ENCODE peak calls at places on chromosomes 4 and X, in five cellular contexts. One of them, this sample, is unnamed.
A peak's percentile ranks its signal among the peaks of the same experiment; 100 is the strongest.

GRCh38 chr4:187464561-187464960 is 531.0 kb upstream of the ZFP42 start:
- DNase-seq in H1: no peak
- DNase-seq in HepG2: no peak
- DNase-seq in GM12878: no peak
- DNase-seq in K562: no peak
- DNase-seq in this sample: no peak

GRCh38 chrX:82230013-82230412 is 1028.1 kb downstream of the SH3BGRL start:
- DNase-seq in HepG2: no peak
- DNase-seq in K562: no peak
- DNase-seq in GM12878: no peak
- DNase-seq in H1: no peak
- DNase-seq in this sample: no peak

GRCh38 chrX:108123591-108124366 is 32.2 kb downstream of the ATG4A start:
- DNase-seq in GM12878: no peak
- DNase-seq in HepG2: no peak
- DNase-seq in H1: no peak
- DNase-seq in K562: no peak
- DNase-seq in this sample: no peak

GRCh38 chrX:24266996-24267395 is 46.9 kb downstream of the SUPT20HL2 start:
- DNase-seq in K562: no peak
- DNase-seq in HepG2: no peak
- DNase-seq in GM12878: no peak
- DNase-seq in H1: no peak
- DNase-seq in this sample: peak; percentile 59

GRCh38 chr4:112492321-112492720 is 23.7 kb downstream of the NEUROG2 start:
- DNase-seq in GM12878: no peak
- DNase-seq in HepG2: no peak
- DNase-seq in K562: no peak
- DNase-seq in H1: no peak
- DNase-seq in this sample: no peak

GRCh38 chr4:97073194-97073593 is 1070.1 kb downstream of the STPG2 start:
- DNase-seq in GM12878: no peak
- DNase-seq in H1: no peak
- DNase-seq in HepG2: no peak
- DNase-seq in K562: no peak
- DNase-seq in this sample: no peak

GRCh38 chrX:131741103-131741581 is 197.3 kb downstream of the OR13H1 start:
- DNase-seq in GM12878: peak; percentile 87
- DNase-seq in H1: no peak
- DNase-seq in K562: no peak
- DNase-seq in HepG2: no peak
- DNase-seq in this sample: no peak

GRCh38 chr4:38322709-38323108 is 341.3 kb upstream of the KLF3 start:
- DNase-seq in H1: no peak
- DNase-seq in HepG2: no peak
- DNase-seq in K562: peak; percentile 32
- DNase-seq in GM12878: no peak
- DNase-seq in this sample: no peak

GRCh38 chr4:187576751-187577150 is 418.8 kb upstream of the ZFP42 start:
- DNase-seq in K562: no peak
- DNase-seq in GM12878: no peak
- DNase-seq in HepG2: no peak
- DNase-seq in H1: no peak
- DNase-seq in this sample: no peak

GRCh38 chr4:139808381-139809206 is 143.0 kb downstream of the MGST2 start:
- DNase-seq in K562: no peak
- DNase-seq in H1: no peak
- DNase-seq in HepG2: peak; percentile 13
- DNase-seq in GM12878: no peak
- DNase-seq in this sample: no peak
- TF ChIP-seq KDM1A in K562: no peak
- TF ChIP-seq KDM1A in H1: no peak
- TF ChIP-seq KDM1A in HepG2: no peak
- TF ChIP-seq KDM1A in GM12878: no peak
- TF ChIP-seq KDM1A in this sample: no peak

GRCh38 chr4:4860381-4860802 is 927 bp downstream of the MSX1 start:
- DNase-seq in H1: peak; percentile 58
- DNase-seq in GM12878: no peak
- DNase-seq in K562: peak; percentile 44
- DNase-seq in HepG2: peak; percentile 24
- DNase-seq in this sample: peak; percentile 60

GRCh38 chr4:4858527-4858926 is 938 bp upstream of the MSX1 start:
- DNase-seq in GM12878: no peak
- DNase-seq in HepG2: no peak
- DNase-seq in H1: no peak
- DNase-seq in K562: no peak
- DNase-seq in this sample: no peak

GRCh38 chr4:4859799-4860380 is 425 bp downstream of the MSX1 start:
- DNase-seq in HepG2: no peak
- DNase-seq in H1: no peak
- DNase-seq in K562: peak; percentile 59
- DNase-seq in GM12878: no peak
- DNase-seq in this sample: no peak

GRCh38 chr4:4857809-4858508 is 1.5 kb upstream of the MSX1 start:
- DNase-seq in K562: no peak
- DNase-seq in HepG2: no peak
- DNase-seq in GM12878: no peak
- DNase-seq in H1: no peak
- DNase-seq in this sample: no peak

GRCh38 chr4:4859010-4859798 is at the start of gene MSX1:
- DNase-seq in GM12878: no peak
- DNase-seq in K562: peak; percentile 97
- DNase-seq in HepG2: peak; percentile 81
- DNase-seq in H1: peak; percentile 92
- DNase-seq in this sample: peak; percentile 72
- TF ChIP-seq CHD2 in GM12878: no peak
- TF ChIP-seq CHD2 in K562: peak; percentile 36
- TF ChIP-seq CHD2 in HepG2: no peak
- TF ChIP-seq CHD2 in H1: peak; percentile 61
- TF ChIP-seq CHD2 in this sample: no peak

DNA sequence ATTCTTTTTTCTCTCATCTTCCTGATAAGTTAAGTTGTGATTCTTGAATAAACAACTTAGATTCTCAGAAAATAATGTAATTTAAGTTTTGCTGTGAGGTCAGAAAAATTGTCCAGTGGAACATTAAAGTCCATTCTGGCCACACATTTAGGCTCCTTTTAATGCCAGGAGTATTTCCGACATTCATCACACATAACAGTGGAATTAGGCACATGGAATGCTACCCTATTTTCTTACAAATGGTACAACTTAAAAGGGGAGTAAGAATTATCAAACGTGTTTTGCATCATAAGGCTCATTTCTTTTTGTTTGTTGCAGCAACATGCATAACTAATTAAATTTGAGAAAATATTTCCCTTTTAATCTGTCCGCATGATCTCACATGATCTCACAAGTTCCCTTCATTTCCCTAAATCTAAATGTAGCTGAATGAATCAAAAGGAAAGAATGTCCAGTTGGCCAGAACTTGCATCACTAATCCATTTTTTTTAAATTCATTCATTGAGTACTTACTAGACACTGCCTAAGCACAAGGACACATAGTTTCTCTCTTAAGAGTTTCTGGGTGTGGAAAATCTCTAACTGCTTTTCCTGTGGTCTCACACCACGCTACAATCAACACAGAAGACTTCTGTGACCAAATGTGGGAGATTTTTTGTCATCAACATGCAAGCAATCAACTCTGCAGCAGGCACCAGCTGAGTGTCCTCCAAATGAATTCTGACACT is 22.0 kb downstream of the SPARCL1 start:
- DNase-seq in K562: no peak
- DNase-seq in H1: no peak
- DNase-seq in HepG2: no peak
- DNase-seq in GM12878: no peak
- DNase-seq in this sample: no peak
- TF ChIP-seq KDM1A in K562: no peak
- TF ChIP-seq KDM1A in H1: no peak
- TF ChIP-seq KDM1A in HepG2: no peak
- TF ChIP-seq KDM1A in GM12878: no peak
- TF ChIP-seq KDM1A in this sample: no peak

GRCh38 chr4:136831553-136831952 is 700.7 kb downstream of the PCDH18 start:
- DNase-seq in GM12878: no peak
- DNase-seq in K562: no peak
- DNase-seq in H1: no peak
- DNase-seq in HepG2: no peak
- DNase-seq in this sample: no peak
- TF ChIP-seq CHD2 in GM12878: no peak
- TF ChIP-seq CHD2 in K562: no peak
- TF ChIP-seq CHD2 in H1: no peak
- TF ChIP-seq CHD2 in HepG2: no peak
- TF ChIP-seq CHD2 in this sample: no peak

GRCh38 chr4:24137963-24138601 is 248.2 kb upstream of the PPARGC1A start:
- DNase-seq in K562: no peak
- DNase-seq in H1: no peak
- DNase-seq in HepG2: peak; percentile 78
- DNase-seq in GM12878: no peak
- DNase-seq in this sample: no peak
- TF ChIP-seq KDM1A in K562: no peak
- TF ChIP-seq KDM1A in H1: no peak
- TF ChIP-seq KDM1A in HepG2: no peak
- TF ChIP-seq KDM1A in GM12878: no peak
- TF ChIP-seq KDM1A in this sample: no peak

DNA sequence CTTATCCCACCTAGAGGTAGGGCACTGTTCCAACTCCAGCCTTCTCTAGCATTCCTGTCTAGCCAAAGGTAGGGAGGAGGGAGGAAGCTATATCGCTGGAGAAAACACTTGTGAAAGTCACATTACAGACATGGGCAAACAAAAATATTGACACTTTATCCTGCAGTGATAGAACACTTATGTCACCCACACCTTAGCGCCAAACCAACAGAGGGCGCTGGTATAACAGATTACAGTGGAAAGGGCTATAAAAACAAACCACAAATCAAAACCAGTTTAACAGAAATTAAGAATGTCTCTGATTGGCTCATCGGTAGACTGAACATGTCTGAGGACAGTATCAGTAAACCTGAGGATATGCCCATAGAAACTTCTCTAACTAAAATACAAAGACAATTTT is 451.3 kb downstream of the TLL1 start:
- DNase-seq in H1: peak; percentile 63
- DNase-seq in HepG2: peak; percentile 38
- DNase-seq in K562: no peak
- DNase-seq in GM12878: no peak
- DNase-seq in this sample: no peak
- TF ChIP-seq CHD2 in H1: no peak
- TF ChIP-seq CHD2 in HepG2: no peak
- TF ChIP-seq CHD2 in K562: no peak
- TF ChIP-seq CHD2 in GM12878: no peak
- TF ChIP-seq CHD2 in this sample: no peak

GRCh38 chr4:174277433-174277832 is 6.0 kb downstream of the FBXO8 start:
- DNase-seq in HepG2: no peak
- DNase-seq in GM12878: no peak
- DNase-seq in H1: no peak
- DNase-seq in K562: no peak
- DNase-seq in this sample: no peak
- TF ChIP-seq KDM1A in HepG2: no peak
- TF ChIP-seq KDM1A in GM12878: no peak
- TF ChIP-seq KDM1A in H1: no peak
- TF ChIP-seq KDM1A in K562: no peak
- TF ChIP-seq KDM1A in this sample: no peak

GRCh38 chr4:158805628-158806471 is 37.0 kb downstream of the FNIP2 start:
- DNase-seq in K562: no peak
- DNase-seq in H1: no peak
- DNase-seq in GM12878: no peak
- DNase-seq in HepG2: no peak
- DNase-seq in this sample: no peak
- TF ChIP-seq CHD2 in K562: no peak
- TF ChIP-seq CHD2 in H1: no peak
- TF ChIP-seq CHD2 in GM12878: no peak
- TF ChIP-seq CHD2 in HepG2: no peak
- TF ChIP-seq CHD2 in this sample: no peak

GRCh38 chr4:105894570-105895323 is 524 bp upstream of the NPNT start:
- DNase-seq in GM12878: no peak
- DNase-seq in H1: peak; percentile 70
- DNase-seq in HepG2: no peak
- DNase-seq in K562: no peak
- DNase-seq in this sample: no peak
- TF ChIP-seq KDM1A in GM12878: no peak
- TF ChIP-seq KDM1A in H1: no peak
- TF ChIP-seq KDM1A in HepG2: no peak
- TF ChIP-seq KDM1A in K562: no peak
- TF ChIP-seq KDM1A in this sample: no peak

This sample was measured in A549.